ENCODE peak calls at places on chromosome 17, in five cellular contexts. Z, G, H, U and W are unnamed samples.

GRCh38 chr17:55580596-55581133 is 69.4 kb upstream of the SMIM36 start:
- DNase-seq in Z (no peak), G (no peak), H (no peak), U (no peak), W (no peak)

GRCh38 chr17:78734841-78735641 is 47.0 kb downstream of the CYTH1 start:
- DNase-seq in Z (no peak), G (no peak), H (no peak), U (no peak), W (peak)

GRCh38 chr17:8221663-8222379 is 11.4 kb upstream of the AURKB start:
- DNase-seq in Z (peak), G (peak), H (peak), U (no peak), W (peak)

GRCh38 chr17:68459030-68459376 is 1.7 kb upstream of the WIPI1 start:
- DNase-seq in Z (no peak), G (no peak), H (no peak), U (no peak), W (no peak)

GRCh38 chr17:10325036-10325435 is 47.8 kb downstream of the MYH13 start:
- DNase-seq in Z (no peak), G (no peak), H (no peak), U (no peak), W (no peak)

GRCh38 chr17:12024332-12024731 is 3.7 kb downstream of the MAP2K4 start:
- DNase-seq in Z (no peak), G (no peak), H (no peak), U (peak), W (no peak)

GRCh38 chr17:42944211-42944610 is 20.0 kb downstream of the AARSD1 start:
- DNase-seq in Z (no peak), G (no peak), H (no peak), U (no peak), W (no peak)

GRCh38 chr17:67221062-67221998 is 23.7 kb downstream of the HELZ start:
- DNase-seq in Z (no peak), G (no peak), H (no peak), U (no peak), W (no peak)

GRCh38 chr17:12406623-12407228 is 259.0 kb upstream of the MYOCD start:
- DNase-seq in Z (peak), G (no peak), H (no peak), U (no peak), W (no peak)

GRCh38 chr17:79188048-79188447 is 113.4 kb downstream of the ENGASE start:
- DNase-seq in Z (no peak), G (no peak), H (no peak), U (no peak), W (no peak)

GRCh38 chr17:76154292-76154691 is 13.2 kb upstream of the FOXJ1 start:
- DNase-seq in Z (no peak), G (no peak), H (no peak), U (no peak), W (no peak)

GRCh38 chr17:62703269-62703775 is 75.9 kb downstream of the MRC2 start:
- DNase-seq in Z (no peak), G (peak), H (no peak), U (no peak), W (peak)

GRCh38 chr17:8904201-8904600 is 36.7 kb upstream of the PIK3R6 start:
- DNase-seq in Z (peak), G (peak), H (no peak), U (no peak), W (no peak)

GRCh38 chr17:12729086-12729485 is 60.2 kb upstream of the ARHGAP44 start:
- DNase-seq in Z (peak), G (no peak), H (no peak), U (no peak), W (no peak)

GRCh38 chr17:17682737-17683675 is 1.7 kb downstream of the RAI1 start:
- DNase-seq in Z (no peak), G (peak), H (peak), U (no peak), W (peak)

GRCh38 chr17:17681187-17681743 is at the start of gene RAI1:
- DNase-seq in Z (no peak), G (peak), H (peak), U (no peak), W (peak)

GRCh38 chr17:17682293-17682736 is 1.1 kb downstream of the RAI1 start:
- DNase-seq in Z (no peak), G (peak), H (peak), U (no peak), W (peak)

GRCh38 chr17:17680477-17681186 is 626 bp upstream of the RAI1 start:
- DNase-seq in Z (no peak), G (no peak), H (no peak), U (no peak), W (no peak)

GRCh38 chr17:17681744-17682292 is 560 bp downstream of the RAI1 start:
- DNase-seq in Z (no peak), G (no peak), H (peak), U (no peak), W (peak)
- TF ChIP-seq CTCF in Z (no peak), G (no peak), H (no peak), U (no peak), W (no peak)

DNA sequence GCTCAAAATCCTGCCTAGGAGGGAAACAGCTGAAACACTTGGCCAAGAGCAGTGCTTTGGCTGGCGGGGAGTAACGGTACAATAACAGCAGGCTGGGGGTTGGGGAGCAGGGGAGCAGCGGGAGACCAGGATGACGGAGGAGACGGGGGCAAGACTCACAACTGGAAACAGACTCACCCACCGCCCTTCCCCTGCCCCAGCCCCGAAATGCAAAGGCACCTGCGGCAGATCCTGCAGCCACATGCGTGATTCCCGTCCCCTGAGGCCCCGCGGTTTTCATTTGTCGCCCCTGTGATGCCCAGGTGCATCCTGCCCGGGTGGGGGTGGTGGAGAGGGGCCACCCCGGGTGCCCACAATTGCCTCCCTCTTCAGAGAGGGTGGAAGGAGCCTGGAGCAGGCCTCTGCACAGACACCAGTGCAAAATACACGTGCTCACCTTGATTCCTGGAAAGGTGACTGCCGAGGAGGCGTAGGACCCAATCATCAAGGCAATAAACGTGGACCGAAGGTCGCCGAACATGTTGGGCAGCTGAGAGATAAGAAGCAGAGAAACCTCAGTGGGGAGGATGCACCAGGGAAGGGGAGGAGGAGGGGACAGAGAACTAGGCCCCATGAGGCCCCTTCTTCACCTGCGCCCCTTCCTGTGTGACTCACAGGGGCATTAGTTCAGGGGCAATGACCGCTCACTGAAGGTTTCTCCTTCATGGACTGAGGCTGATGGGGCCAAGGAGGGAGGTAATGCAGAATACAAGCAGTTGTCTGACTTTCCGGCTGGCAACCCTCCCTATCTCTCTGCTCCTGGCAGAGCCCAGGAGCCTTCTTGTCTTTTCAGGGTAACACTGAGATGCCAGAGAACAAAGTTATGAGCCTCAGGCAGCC is 30.4 kb upstream of the PITPNA start:
- DNase-seq in Z (no peak), G (no peak), H (peak), U (no peak), W (peak)
- TF ChIP-seq POLR2AphosphoS5 in Z (no peak), G (no peak), H (peak), U (no peak), W (peak)

DNA sequence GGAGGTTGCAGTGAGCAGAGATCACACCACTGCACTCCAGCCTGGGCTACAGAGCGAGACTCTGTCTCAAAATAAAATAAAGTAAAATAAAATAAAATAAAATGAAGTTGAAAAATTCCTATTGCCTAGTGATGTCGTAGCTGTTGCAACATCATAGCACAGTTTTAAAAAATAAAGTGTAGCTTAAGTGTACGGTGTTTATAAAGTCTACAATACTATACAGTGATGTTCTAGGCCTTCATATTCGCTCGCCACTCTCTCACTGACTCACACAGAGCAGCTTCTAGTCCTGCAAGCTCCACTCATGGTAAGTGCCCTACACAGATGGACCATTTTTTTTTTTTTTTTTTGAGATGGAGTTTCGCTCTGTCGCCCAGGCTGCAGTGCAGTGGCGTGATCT is 43.5 kb upstream of the MNT start:
- DNase-seq in Z (no peak), G (no peak), H (no peak), U (no peak), W (no peak)
- TF ChIP-seq CTCF in Z (no peak), G (no peak), H (no peak), U (no peak), W (no peak)

GRCh38 chr17:38982858-38983746 is 15.9 kb upstream of the FBXO47 start:
- DNase-seq in Z (no peak), G (peak), H (peak), U (no peak), W (no peak)

GRCh38 chr17:38981640-38982039 is 14.4 kb upstream of the FBXO47 start:
- DNase-seq in Z (no peak), G (no peak), H (no peak), U (no peak), W (no peak)

GRCh38 chr17:38980455-38981217 is 13.4 kb upstream of the FBXO47 start:
- DNase-seq in Z (no peak), G (no peak), H (no peak), U (no peak), W (no peak)

DNA sequence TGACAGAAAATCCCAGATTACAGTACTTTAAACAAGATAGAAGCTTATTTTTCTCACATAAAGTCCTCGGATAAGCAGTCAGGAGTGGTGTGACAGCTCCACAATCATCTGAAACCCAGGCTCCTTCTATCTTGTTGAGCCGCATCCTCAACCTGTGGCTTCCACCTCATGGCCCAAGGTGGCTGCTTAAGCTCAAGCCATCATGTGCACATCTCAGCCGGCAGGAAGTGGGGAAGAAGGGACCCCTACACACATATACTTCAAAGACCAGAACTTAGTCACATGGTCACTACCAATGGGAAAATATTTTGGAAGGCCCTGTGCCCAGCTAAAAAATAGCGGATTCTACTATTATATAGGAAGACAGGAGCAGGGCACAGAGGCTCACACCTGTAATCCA is 11.0 kb upstream of the FBXO47 start:
- DNase-seq in Z (no peak), G (no peak), H (no peak), U (no peak), W (no peak)
- TF ChIP-seq POLR2AphosphoS5 in Z (no peak), G (no peak), H (no peak), U (no peak), W (no peak)

GRCh38 chr17:81345211-81346089 is 49.8 kb upstream of the BAHCC1 start:
- DNase-seq in Z (peak), G (peak), H (peak), U (no peak), W (peak)
- TF ChIP-seq CTCF in Z (no peak), G (no peak), H (peak), U (no peak), W (peak)

GRCh38 chr17:17728550-17729251 is 47.4 kb downstream of the RAI1 start:
- DNase-seq in Z (no peak), G (peak), H (peak), U (peak), W (no peak)
- TF ChIP-seq POLR2AphosphoS5 in Z (no peak), G (peak), H (no peak), U (no peak), W (no peak)

GRCh38 chr17:64641499-64641898 is 20.6 kb downstream of the SMURF2 start:
- DNase-seq in Z (no peak), G (no peak), H (no peak), U (no peak), W (no peak)
- TF ChIP-seq CTCF in Z (no peak), G (no peak), H (no peak), U (no peak), W (no peak)

GRCh38 chr17:36675786-36676185 is 74.4 kb downstream of the MRM1 start:
- DNase-seq in Z (no peak), G (no peak), H (no peak), U (no peak), W (no peak)

GRCh38 chr17:36673068-36673467 is 71.7 kb downstream of the MRM1 start:
- DNase-seq in Z (no peak), G (no peak), H (no peak), U (no peak), W (no peak)

GRCh38 chr17:36674278-36674650 is 72.9 kb downstream of the MRM1 start:
- DNase-seq in Z (no peak), G (no peak), H (peak), U (no peak), W (no peak)

GRCh38 chr17:36673637-36674277 is 72.4 kb downstream of the MRM1 start:
- DNase-seq in Z (no peak), G (no peak), H (no peak), U (no peak), W (no peak)

GRCh38 chr17:36675250-36675649 is 73.9 kb downstream of the MRM1 start:
- DNase-seq in Z (no peak), G (no peak), H (peak), U (no peak), W (no peak)
- TF ChIP-seq POLR2AphosphoS5 in Z (no peak), G (no peak), H (no peak), U (no peak), W (no peak)

GRCh38 chr17:14300628-14301278 is at the start of gene HS3ST3B1:
- DNase-seq in Z (peak), G (peak), H (peak), U (peak), W (peak)

GRCh38 chr17:14302421-14303099 is 1.7 kb downstream of the HS3ST3B1 start:
- DNase-seq in Z (peak), G (peak), H (peak), U (no peak), W (peak)

GRCh38 chr17:14299261-14300093 is 1.4 kb upstream of the HS3ST3B1 start:
- DNase-seq in Z (peak), G (peak), H (peak), U (no peak), W (peak)

GRCh38 chr17:14301761-14302401 is 1.0 kb downstream of the HS3ST3B1 start:
- DNase-seq in Z (no peak), G (peak), H (peak), U (no peak), W (peak)

GRCh38 chr17:14301279-14301760 is 439 bp downstream of the HS3ST3B1 start:
- DNase-seq in Z (no peak), G (peak), H (no peak), U (no peak), W (no peak)
- TF ChIP-seq CTCF in Z (no peak), G (no peak), H (no peak), U (peak), W (no peak)